ENCODE peak calls at places on chromosomes 16 and 17, in four cellular contexts. O is IMR-90, I is K562, Z is endothelial cell of umbilical vein. X is an unnamed sample.
A peak's percentile ranks its signal among the peaks of the same experiment; 100 is the strongest.

GRCh38 chr16:29950806-29951461 is 10.9 kb upstream of the TMEM219 start:
- DNase-seq in O (no peak), I (no peak), Z (no peak), X (no peak)

GRCh38 chr16:46649571-46649970 is 28.4 kb upstream of the SHCBP1 start:
- DNase-seq in O (peak; percentile 51), I (no peak), Z (no peak), X (no peak)

GRCh38 chr16:88754912-88755744 is 29.9 kb downstream of the PIEZO1 start:
- DNase-seq in O (peak; percentile 63), I (no peak), Z (peak; percentile 20), X (peak; percentile 94)

GRCh38 chr16:53952215-53953208 is 248.6 kb downstream of the FTO start:
- DNase-seq in O (peak; percentile 52), I (no peak), Z (peak; percentile 5), X (no peak)

GRCh38 chr16:64951681-64952080 is 170.2 kb downstream of the CDH11 start:
- DNase-seq in O (peak; percentile 22), I (no peak), Z (no peak), X (no peak)

GRCh38 chr16:29915590-29916247 is 10.3 kb downstream of the KCTD13 start:
- DNase-seq in O (peak; percentile 70), I (no peak), Z (peak; percentile 69), X (no peak)

GRCh38 chr17:3002538-3003301 is 60.7 kb downstream of the OR1D5 start:
- DNase-seq in O (no peak), I (no peak), Z (no peak), X (no peak)

GRCh38 chr17:47967607-47968252 is 3.2 kb upstream of the CDK5RAP3 start:
- DNase-seq in O (peak; percentile 89), I (no peak), Z (no peak), X (peak; percentile 98)

GRCh38 chr17:27158390-27158789 is 135.5 kb upstream of the WSB1 start:
- DNase-seq in O (no peak), I (no peak), Z (no peak), X (no peak)

GRCh38 chr17:37527249-37527851 is 37.7 kb downstream of the DUSP14 start:
- DNase-seq in O (peak; percentile 70), I (peak; percentile 45), Z (peak; percentile 56), X (no peak)

GRCh38 chr16:57264950-57265371 is 19.5 kb downstream of the PLLP start:
- DNase-seq in O (no peak), I (no peak), Z (no peak), X (no peak)

GRCh38 chr17:56319531-56319930 is 166.3 kb downstream of the ANKFN1 start:
- DNase-seq in O (peak; percentile 70), I (peak; percentile 17), Z (peak; percentile 64), X (peak; percentile 1)

GRCh38 chr16:67287960-67288359 is 8.6 kb downstream of the PLEKHG4 start:
- DNase-seq in O (no peak), I (no peak), Z (no peak), X (no peak)

GRCh38 chr16:87724490-87725291 is 41.1 kb downstream of the KLHDC4 start:
- DNase-seq in O (no peak), I (no peak), Z (no peak), X (no peak)

GRCh38 chr16:49854227-49855203 is 1.4 kb downstream of the ZNF423 start:
- DNase-seq in O (no peak), I (no peak), Z (peak; percentile 25), X (no peak)

GRCh38 chr16:86631441-86631840 is 53.1 kb downstream of the FOXL1 start:
- DNase-seq in O (no peak), I (no peak), Z (no peak), X (no peak)

GRCh38 chr16:67431077-67431804 is at the start of gene HSD11B2:
- DNase-seq in O (peak; percentile 45), I (peak; percentile 89), Z (peak; percentile 57), X (no peak)

GRCh38 chr17:54353789-54354525 is 531.2 kb downstream of the KIF2B start:
- DNase-seq in O (no peak), I (no peak), Z (no peak), X (no peak)

GRCh38 chr17:33977729-33978514 is 277.2 kb upstream of the CCL2 start:
- DNase-seq in O (no peak), I (no peak), Z (no peak), X (no peak)

GRCh38 chr17:77271421-77271820 is 130.7 kb downstream of the SEC14L1 start:
- DNase-seq in O (no peak), I (no peak), Z (no peak), X (no peak)

GRCh38 chr17:40177275-40177874 is at the start of gene RAPGEFL1:
- DNase-seq in O (peak; percentile 55), I (peak; percentile 95), Z (peak; percentile 74), X (no peak)

GRCh38 chr17:16936536-16937310 is 35.2 kb downstream of the TNFRSF13B start:
- DNase-seq in O (no peak), I (no peak), Z (no peak), X (no peak)

DNA sequence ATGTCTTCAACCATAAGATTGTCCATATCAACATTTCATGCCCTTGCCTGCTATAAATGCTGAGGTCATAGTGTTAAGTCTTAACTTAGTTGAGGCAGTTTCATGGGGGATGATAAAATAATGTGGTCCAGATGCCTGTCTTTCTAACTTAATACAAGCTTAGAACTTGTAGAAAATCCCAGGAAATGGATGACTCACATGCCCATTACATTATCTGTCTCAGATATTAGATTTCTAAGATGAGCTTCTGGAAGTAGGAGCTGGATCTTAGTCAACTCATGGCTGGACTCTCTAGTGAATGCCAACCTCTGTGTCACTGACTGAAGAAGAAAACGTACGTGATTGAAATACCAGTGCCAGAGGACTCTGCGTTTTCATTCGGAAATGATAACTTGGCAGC is 797.5 kb upstream of the EEF2KMT start:
- DNase-seq in O (no peak), I (no peak), Z (no peak), X (no peak)
- H3K9me1 ChIP-seq in O (no peaks in the 10 kb centered on the region), I (no peaks in the 10 kb centered on the region), Z (no peaks in the 10 kb centered on the region), X (no peaks in the 10 kb centered on the region)

GRCh38 chr17:80358861-80359260 is 56.1 kb upstream of the ENDOV start:
- DNase-seq in O (no peak), I (no peak), Z (no peak), X (no peak)

GRCh38 chr17:80356231-80356856 is 58.6 kb upstream of the ENDOV start:
- DNase-seq in O (no peak), I (no peak), Z (no peak), X (no peak)

GRCh38 chr17:80360396-80360795 is 54.6 kb upstream of the ENDOV start:
- DNase-seq in O (no peak), I (no peak), Z (no peak), X (no peak)

GRCh38 chr17:80359422-80360110 is 55.4 kb upstream of the ENDOV start:
- DNase-seq in O (no peak), I (no peak), Z (no peak), X (no peak)

GRCh38 chr17:80358131-80358530 is 56.8 kb upstream of the ENDOV start:
- DNase-seq in O (no peak), I (no peak), Z (no peak), X (no peak)
- H3K9me1 ChIP-seq in O (no peaks in the 10 kb centered on the region), I (no peaks in the 10 kb centered on the region), Z (no peaks in the 10 kb centered on the region), X (no peaks in the 10 kb centered on the region)

GRCh38 chr17:67488768-67489167 is 111.7 kb downstream of the PITPNC1 start:
- DNase-seq in O (no peak), I (no peak), Z (no peak), X (no peak)
- H3K9me1 ChIP-seq in O (peaks cover 5% of the 10 kb centered on the region), I (no peaks in the 10 kb centered on the region), Z (no peaks in the 10 kb centered on the region), X (peaks cover 3% of the 10 kb centered on the region)

GRCh38 chr17:42337442-42337841 is 49.1 kb downstream of the STAT5A start:
- DNase-seq in O (peak; percentile 81), I (no peak), Z (no peak), X (no peak)

GRCh38 chr17:42334667-42335066 is 46.4 kb downstream of the STAT5A start:
- DNase-seq in O (no peak), I (no peak), Z (no peak), X (no peak)

GRCh38 chr17:42329025-42329976 is 41.0 kb downstream of the STAT5A start:
- DNase-seq in O (peak; percentile 83), I (no peak), Z (peak; percentile 69), X (peak; percentile 71)

GRCh38 chr17:42333053-42333452 is 44.8 kb downstream of the STAT5A start:
- DNase-seq in O (no peak), I (no peak), Z (no peak), X (no peak)
- H3K9me1 ChIP-seq in O (no peaks in the 10 kb centered on the region), I (no peaks in the 10 kb centered on the region), Z (no peaks in the 10 kb centered on the region), X (no peaks in the 10 kb centered on the region)

GRCh38 chr16:20334396-20334795 is 7.1 kb upstream of the GP2 start:
- DNase-seq in O (no peak), I (no peak), Z (no peak), X (no peak)
- H3K9me1 ChIP-seq in O (no peaks in the 10 kb centered on the region), I (no peaks in the 10 kb centered on the region), Z (no peaks in the 10 kb centered on the region), X (no peaks in the 10 kb centered on the region)

DNA sequence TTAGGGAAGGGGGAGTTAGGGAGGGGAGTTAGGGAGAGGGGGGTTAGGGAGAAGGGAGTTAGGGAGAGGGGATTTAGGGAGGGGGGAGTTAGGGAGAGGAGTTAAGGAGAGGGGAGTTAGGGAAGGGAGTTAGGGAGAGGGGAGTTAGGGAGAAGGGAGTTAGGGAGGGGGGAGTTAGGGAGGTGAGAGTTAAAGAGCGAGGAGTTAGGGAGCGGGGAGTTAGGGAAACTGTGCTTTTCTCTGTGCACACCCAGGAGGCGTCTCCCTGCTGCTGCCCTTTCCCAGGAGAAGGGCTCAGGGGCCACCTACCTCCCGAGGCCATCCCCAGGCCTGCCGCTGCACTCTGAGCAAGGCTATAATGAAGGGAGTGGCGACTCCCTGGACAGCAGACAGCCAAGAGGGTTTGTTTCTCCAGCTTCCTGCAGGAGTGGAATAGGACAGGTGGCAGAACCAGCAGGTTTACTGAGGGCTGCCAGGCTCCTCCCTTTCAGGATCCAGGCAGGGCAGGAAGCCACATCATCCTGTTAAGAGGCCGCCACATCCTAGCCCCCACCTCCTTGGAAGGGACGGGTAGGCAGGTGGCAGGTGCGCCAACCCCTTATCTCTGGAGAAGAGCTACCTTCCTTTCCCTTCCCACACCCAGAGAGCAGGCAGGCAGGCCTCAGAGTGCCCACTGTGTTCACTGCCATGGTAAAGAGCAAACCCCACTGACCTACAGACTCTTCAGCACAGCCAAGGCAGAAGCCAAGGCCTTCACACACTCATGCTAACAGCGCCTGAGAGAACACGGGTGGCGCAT is 4.3 kb downstream of the CANT1 start:
- DNase-seq in O (no peak), I (no peak), Z (peak; percentile 13), X (no peak)
- H3K9me1 ChIP-seq in O (peaks cover 20% of the 10 kb centered on the region), I (peaks cover 8% of the 10 kb centered on the region), Z (no peaks in the 10 kb centered on the region), X (peaks cover 2% of the 10 kb centered on the region)

DNA sequence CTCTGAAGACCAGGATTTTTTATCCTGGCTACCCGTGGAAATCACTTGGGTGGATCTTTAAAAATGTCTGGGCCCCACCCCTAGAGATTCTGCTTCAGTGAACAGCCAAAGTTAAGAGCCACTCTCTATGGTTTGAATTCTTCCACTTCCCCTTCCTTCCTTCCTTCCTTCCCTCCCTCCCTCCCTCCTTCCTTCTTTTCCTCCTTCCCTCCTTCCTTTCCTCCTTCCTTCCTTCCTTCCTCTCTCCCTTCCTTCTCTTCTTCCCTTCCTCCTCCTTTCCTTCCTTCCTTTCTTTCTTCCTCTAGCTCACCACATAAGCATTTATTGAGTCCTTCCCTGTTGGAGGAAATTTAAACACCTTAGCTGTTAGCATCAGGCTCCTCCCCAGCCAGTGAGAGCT is 203.6 kb downstream of the KATNIP start:
- DNase-seq in O (no peak), I (no peak), Z (no peak), X (no peak)
- H3K9me1 ChIP-seq in O (peaks cover 4% of the 10 kb centered on the region), I (peaks cover 8% of the 10 kb centered on the region), Z (no peaks in the 10 kb centered on the region), X (no peaks in the 10 kb centered on the region)

GRCh38 chr17:72696156-72696555 is 396.3 kb downstream of the SLC39A11 start:
- DNase-seq in O (no peak), I (no peak), Z (no peak), X (no peak)
- H3K9me1 ChIP-seq in O (peaks cover 15% of the 10 kb centered on the region), I (no peaks in the 10 kb centered on the region), Z (no peaks in the 10 kb centered on the region), X (no peaks in the 10 kb centered on the region)